ENCODE peak calls at places on chromosomes 1 and 21, in eight cellular contexts. P, A, Y, I, J, H, O and Z are unnamed samples. For H3K4me1 and H3K9me3, the result is how much of the 10 kb centered on the place peaks cover.

GRCh38 chr1:241934181-241934815 is 23.3 kb upstream of the BECN2 start:
- DNase-seq in P (no peak), A (no peak), Y (peak), I (peak), J (no peak), H (no peak), O (no peak), Z (peak)

GRCh38 chr1:206757524-206758266 is 12.9 kb upstream of the IL19 start:
- DNase-seq in P (no peak), A (no peak), Y (no peak), I (no peak), J (no peak), H (no peak), O (no peak), Z (no peak)

GRCh38 chr1:198678901-198679329 is 40.1 kb downstream of the PTPRC start:
- DNase-seq in P (no peak), A (no peak), Y (no peak), I (no peak), J (no peak), H (no peak), O (no peak), Z (no peak)

GRCh38 chr1:98051065-98051675 is 130.3 kb upstream of the DPYD start:
- DNase-seq in P (peak), A (no peak), Y (peak), I (peak), J (no peak), H (peak), O (peak), Z (peak)

GRCh38 chr1:11357291-11357690 is 84.3 kb downstream of the UBIAD1 start:
- DNase-seq in P (no peak), A (no peak), Y (no peak), I (no peak), J (no peak), H (no peak), O (no peak), Z (no peak)

GRCh38 chr1:183318433-183318832 is 99.7 kb downstream of the NMNAT2 start:
- DNase-seq in P (peak), A (no peak), Y (peak), I (peak), J (peak), H (peak), O (no peak), Z (peak)

GRCh38 chr1:218377143-218377660 is 32.1 kb downstream of the TGFB2 start:
- DNase-seq in P (no peak), A (no peak), Y (no peak), I (no peak), J (no peak), H (peak), O (peak), Z (no peak)

GRCh38 chr1:92184632-92185031 is 33.1 kb upstream of the C1orf146 start:
- DNase-seq in P (no peak), A (no peak), Y (no peak), I (no peak), J (no peak), H (no peak), O (no peak), Z (no peak)

GRCh38 chr1:117581391-117581943 is 24.4 kb upstream of the TENT5C start:
- DNase-seq in P (no peak), A (no peak), Y (no peak), I (no peak), J (no peak), H (no peak), O (no peak), Z (no peak)

GRCh38 chr1:42592811-42593210 is 65.4 kb upstream of the PPIH start:
- DNase-seq in P (no peak), A (no peak), Y (no peak), I (no peak), J (no peak), H (no peak), O (no peak), Z (no peak)

GRCh38 chr1:227280836-227281235 is 37.5 kb downstream of the CDC42BPA start:
- DNase-seq in P (no peak), A (no peak), Y (no peak), I (no peak), J (no peak), H (no peak), O (no peak), Z (no peak)

GRCh38 chr1:12438349-12438924 is 179.6 kb downstream of the DHRS3 start:
- DNase-seq in P (no peak), A (no peak), Y (no peak), I (no peak), J (no peak), H (no peak), O (no peak), Z (no peak)

GRCh38 chr1:207841907-207842306 is 69.0 kb downstream of the CD34 start:
- DNase-seq in P (no peak), A (no peak), Y (no peak), I (no peak), J (no peak), H (no peak), O (no peak), Z (no peak)

GRCh38 chr1:50970927-50971582 is 1.0 kb downstream of the CDKN2C start:
- DNase-seq in P (no peak), A (no peak), Y (no peak), I (no peak), J (no peak), H (no peak), O (no peak), Z (no peak)

GRCh38 chr1:152000989-152001630 is 7.5 kb upstream of the S100A10 start:
- DNase-seq in P (no peak), A (no peak), Y (no peak), I (no peak), J (no peak), H (no peak), O (no peak), Z (no peak)

GRCh38 chr1:67843335-67843734 is 10.1 kb upstream of the GNG12 start:
- DNase-seq in P (no peak), A (no peak), Y (no peak), I (no peak), J (no peak), H (no peak), O (no peak), Z (no peak)

GRCh38 chr21:37231247-37231645 is 35.9 kb downstream of the VPS26C start:
- DNase-seq in P (no peak), A (no peak), Y (no peak), I (no peak), J (no peak), H (no peak), O (no peak), Z (no peak)

GRCh38 chr1:5885471-5886139 is 106.6 kb downstream of the NPHP4 start:
- DNase-seq in P (no peak), A (no peak), Y (no peak), I (no peak), J (no peak), H (no peak), O (no peak), Z (no peak)

GRCh38 chr1:10287023-10287645 is 76.8 kb downstream of the KIF1B start:
- DNase-seq in P (no peak), A (no peak), Y (no peak), I (no peak), J (no peak), H (no peak), O (no peak), Z (no peak)

GRCh38 chr21:44349416-44349846 is 4.0 kb upstream of the TRPM2 start:
- DNase-seq in P (no peak), A (no peak), Y (no peak), I (no peak), J (no peak), H (no peak), O (no peak), Z (no peak)

GRCh38 chr1:8702121-8702520 is 115.3 kb downstream of the RERE start:
- DNase-seq in P (no peak), A (no peak), Y (peak), I (no peak), J (no peak), H (peak), O (no peak), Z (peak)

GRCh38 chr1:186295980-186296379 is 79.1 kb downstream of the TPR start:
- DNase-seq in P (no peak), A (no peak), Y (no peak), I (no peak), J (no peak), H (peak), O (no peak), Z (no peak)

GRCh38 chr21:16216595-16216994 is 486.8 kb downstream of the USP25 start:
- DNase-seq in P (no peak), A (no peak), Y (no peak), I (no peak), J (no peak), H (no peak), O (no peak), Z (no peak)

GRCh38 chr1:192183788-192184187 is 25.5 kb downstream of the RGS18 start:
- DNase-seq in P (no peak), A (no peak), Y (no peak), I (no peak), J (no peak), H (no peak), O (no peak), Z (no peak)

GRCh38 chr1:5370321-5370720 is 621.9 kb downstream of the NPHP4 start:
- DNase-seq in P (no peak), A (no peak), Y (no peak), I (no peak), J (no peak), H (no peak), O (no peak), Z (peak)

GRCh38 chr1:97581614-97582051 is 339.2 kb downstream of the DPYD start:
- DNase-seq in P (no peak), A (no peak), Y (no peak), I (no peak), J (no peak), H (peak), O (no peak), Z (no peak)

GRCh38 chr1:246372502-246372901 is 134.6 kb downstream of the SMYD3 start:
- DNase-seq in P (no peak), A (no peak), Y (no peak), I (no peak), J (no peak), H (no peak), O (no peak), Z (peak)

GRCh38 chr1:223709598-223709997 is 2.7 kb upstream of the CAPN2 start:
- DNase-seq in P (no peak), A (no peak), Y (no peak), I (no peak), J (no peak), H (peak), O (no peak), Z (no peak)

GRCh38 chr1:180150982-180151381 is 3.7 kb upstream of the QSOX1 start:
- DNase-seq in P (no peak), A (no peak), Y (no peak), I (no peak), J (no peak), H (no peak), O (no peak), Z (no peak)

GRCh38 chr1:235050911-235051360 is 77.7 kb downstream of the TOMM20 start:
- DNase-seq in P (peak), A (no peak), Y (no peak), I (no peak), J (peak), H (no peak), O (no peak), Z (no peak)

GRCh38 chr1:162380061-162380846 is 1.3 kb upstream of the C1orf226 start:
- DNase-seq in P (no peak), A (no peak), Y (no peak), I (no peak), J (no peak), H (no peak), O (no peak), Z (peak)

GRCh38 chr1:204344665-204345064 is 15.1 kb downstream of the PLEKHA6 start:
- DNase-seq in P (no peak), A (no peak), Y (no peak), I (no peak), J (no peak), H (no peak), O (no peak), Z (no peak)

GRCh38 chr1:234213576-234214128 is 159.6 kb upstream of the COA6 start:
- DNase-seq in P (no peak), A (no peak), Y (no peak), I (no peak), J (no peak), H (no peak), O (no peak), Z (no peak)

GRCh38 chr1:46983825-46984586 is 39.5 kb upstream of the CYP4X1 start:
- DNase-seq in P (no peak), A (no peak), Y (no peak), I (no peak), J (no peak), H (no peak), O (no peak), Z (no peak)

DNA sequence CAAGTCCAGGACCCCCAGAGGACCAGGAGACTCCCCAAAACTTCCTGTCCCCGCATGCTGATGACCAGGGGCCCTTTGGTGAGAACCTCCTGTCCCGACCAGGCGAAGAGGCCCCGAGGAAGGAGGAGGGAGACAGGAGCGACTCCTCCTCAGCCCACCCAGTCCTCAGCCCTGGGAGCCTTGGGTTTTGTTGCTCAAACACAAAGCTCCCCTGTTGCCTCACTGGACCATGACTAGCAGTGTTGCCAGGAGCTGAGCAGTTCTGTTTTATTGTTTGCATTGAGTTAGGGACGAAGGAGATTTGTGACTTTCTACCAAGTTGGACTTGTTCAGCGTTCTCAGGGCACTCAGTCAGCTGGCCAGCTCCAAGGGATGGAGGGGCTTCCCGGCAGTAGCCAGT is 10.0 kb downstream of the UMODL1 start:
- DNase-seq in P (no peak), A (no peak), Y (no peak), I (no peak), J (no peak), H (no peak), O (no peak), Z (no peak)
- H3K4me1 ChIP-seq in P (under half), A (under half), Y (under half), I (under half), J (under half), H (under half), O (under half), Z (under half)

DNA sequence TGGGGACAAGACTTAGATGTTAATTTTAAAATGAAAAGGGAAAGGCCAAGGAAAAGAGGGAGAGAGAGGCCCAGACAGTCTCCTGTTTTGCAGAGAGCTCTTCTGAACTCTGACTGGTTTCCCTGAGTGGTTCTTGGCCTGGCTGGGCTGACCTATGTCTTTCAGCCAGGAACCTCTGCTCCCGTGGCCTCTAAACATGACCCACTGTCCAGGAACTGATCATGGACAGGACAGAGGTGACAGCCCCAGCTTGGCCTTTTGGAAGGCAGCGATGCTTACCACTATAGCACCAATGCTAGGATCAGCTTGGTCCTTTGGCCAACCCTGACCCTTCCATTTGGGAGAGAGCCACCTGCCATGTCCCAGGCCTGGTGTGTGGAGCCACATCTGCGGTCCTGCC is 55.2 kb downstream of the PRDM16 start:
- DNase-seq in P (no peak), A (no peak), Y (no peak), I (no peak), J (no peak), H (no peak), O (no peak), Z (no peak)
- H3K9me3 ChIP-seq in P (under half), A (under half), Y (under half), I (under half), J (under half), H (under half), O (under half), Z (under half)

DNA sequence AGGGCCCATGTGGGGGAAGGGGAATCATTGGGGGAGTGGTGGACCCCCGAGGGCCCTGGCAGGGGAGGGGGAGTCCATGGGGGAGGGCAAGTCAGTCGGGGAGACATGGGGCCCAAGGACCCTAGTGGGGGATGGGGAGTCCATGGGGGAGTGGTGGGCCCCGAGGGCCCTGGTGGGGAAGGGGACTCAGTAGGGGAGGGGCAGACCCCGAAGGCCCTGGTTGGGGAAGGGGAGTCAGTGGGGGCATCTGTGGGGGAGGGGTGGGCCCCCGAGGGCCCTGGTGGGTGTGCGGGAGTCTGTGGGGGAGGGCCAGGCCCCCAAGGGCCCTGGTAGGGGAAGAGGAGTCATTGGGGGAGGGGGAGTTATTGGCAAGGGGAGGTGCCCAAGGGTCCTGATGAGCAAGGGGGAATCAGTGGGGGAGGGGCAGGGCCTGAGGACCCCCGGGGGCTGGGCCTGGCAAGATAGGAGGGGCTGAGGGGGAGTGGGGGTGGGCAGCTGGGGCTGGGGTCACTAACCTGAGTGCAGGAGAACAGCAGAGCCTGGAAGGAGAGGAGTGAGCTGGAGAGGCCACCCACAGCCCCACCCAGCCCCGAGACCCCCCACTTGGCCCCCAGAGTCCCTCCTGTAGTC is 2.1 kb downstream of the MXRA8 start:
- DNase-seq in P (no peak), A (no peak), Y (no peak), I (no peak), J (no peak), H (no peak), O (no peak), Z (no peak)
- H3K4me3 ChIP-seq in P (peak), A (no peak), Y (no peak), I (peak), J (peak), H (no peak), O (no peak), Z (peak)

GRCh38 chr1:44805311-44806024 is 1.7 kb downstream of the DYNLT4 start:
- DNase-seq in P (no peak), A (no peak), Y (no peak), I (peak), J (no peak), H (no peak), O (no peak), Z (no peak)

GRCh38 chr1:44807364-44808062 is 362 bp upstream of the DYNLT4 start:
- DNase-seq in P (peak), A (peak), Y (peak), I (peak), J (peak), H (peak), O (peak), Z (peak)

GRCh38 chr1:44808063-44808937 is at the start of gene BTBD19:
- DNase-seq in P (peak), A (no peak), Y (peak), I (peak), J (no peak), H (peak), O (no peak), Z (peak)

GRCh38 chr1:44806025-44806703 is 987 bp downstream of the DYNLT4 start:
- DNase-seq in P (no peak), A (no peak), Y (no peak), I (peak), J (no peak), H (no peak), O (no peak), Z (no peak)

DNA sequence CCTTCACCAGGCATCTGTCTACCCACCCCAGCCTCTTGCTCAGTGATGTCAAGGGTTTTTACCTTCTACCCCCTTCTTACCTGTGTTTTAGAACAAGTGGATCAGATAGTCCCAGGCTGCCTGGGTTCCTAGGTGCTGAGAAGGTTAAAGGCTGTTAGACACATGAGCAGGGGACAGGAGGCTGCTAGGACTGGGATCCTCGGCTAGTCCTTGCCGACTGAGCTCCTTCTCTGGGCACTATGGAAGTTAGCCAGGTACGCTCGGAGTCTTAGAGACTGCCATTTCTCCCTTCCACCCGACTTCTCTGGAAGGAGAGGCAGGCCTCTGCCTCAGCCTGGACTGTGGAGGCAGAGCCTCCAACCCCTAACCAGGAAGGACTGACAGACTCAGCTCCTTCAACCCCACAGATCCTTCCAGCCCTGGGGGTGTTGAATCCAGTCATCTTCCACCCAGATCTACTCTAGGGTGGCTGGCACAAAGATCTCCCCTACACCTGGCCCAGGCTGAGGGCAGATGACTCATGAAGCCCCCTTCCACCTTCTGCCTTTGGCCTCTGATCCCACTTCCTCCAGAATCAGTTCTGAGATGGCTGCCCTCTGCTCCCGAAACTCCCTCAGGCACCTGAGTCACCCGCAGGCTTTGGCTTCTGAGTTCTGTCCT is at the start of gene DYNLT4:
- DNase-seq in P (no peak), A (no peak), Y (no peak), I (no peak), J (no peak), H (no peak), O (no peak), Z (no peak)
- H3K4me1 ChIP-seq in P (half or more), A (half or more), Y (under half), I (under half), J (half or more), H (half or more), O (half or more), Z (half or more)

GRCh38 chr1:248756151-248756550 is 592 bp upstream of the LYPD8 start:
- DNase-seq in P (no peak), A (no peak), Y (no peak), I (no peak), J (no peak), H (no peak), O (no peak), Z (no peak)
- H3K9me3 ChIP-seq in P (under half), A (under half), Y (under half), I (under half), J (under half), H (under half), O (under half), Z (under half)

GRCh38 chr1:175564723-175565122 is 178.7 kb downstream of the TNR start:
- DNase-seq in P (no peak), A (no peak), Y (no peak), I (no peak), J (no peak), H (no peak), O (no peak), Z (no peak)

GRCh38 chr1:175563556-175563955 is 179.8 kb downstream of the TNR start:
- DNase-seq in P (no peak), A (no peak), Y (no peak), I (no peak), J (no peak), H (no peak), O (no peak), Z (no peak)

GRCh38 chr1:175569117-175569743 is 174.2 kb downstream of the TNR start:
- DNase-seq in P (no peak), A (no peak), Y (no peak), I (no peak), J (no peak), H (no peak), O (no peak), Z (no peak)

DNA sequence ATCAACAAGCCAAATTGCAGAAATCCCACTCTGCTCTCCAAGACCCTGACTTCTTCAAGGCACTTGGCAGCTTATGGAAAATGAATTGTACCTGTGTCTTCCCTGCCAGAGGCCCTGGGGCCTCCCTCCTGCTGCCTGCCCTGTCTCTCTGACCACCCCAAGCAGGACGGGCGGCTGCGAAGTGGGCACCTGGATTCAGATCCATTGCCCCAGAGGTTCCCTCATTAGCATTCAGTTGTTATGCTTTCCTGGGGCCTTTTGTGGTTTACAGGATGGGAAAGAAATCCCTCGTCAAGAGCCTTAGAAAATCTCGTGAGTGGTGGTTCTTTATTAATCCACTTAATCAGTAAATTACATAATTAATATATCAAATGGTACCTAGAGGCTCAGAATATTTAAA is 179.3 kb downstream of the TNR start:
- DNase-seq in P (no peak), A (no peak), Y (no peak), I (no peak), J (no peak), H (no peak), O (no peak), Z (no peak)
- H3K4me3 ChIP-seq in P (no peak), A (no peak), Y (no peak), I (no peak), J (no peak), H (no peak), O (no peak), Z (no peak)